ENCODE peak calls at places on chromosomes 12 and 14, in six cellular contexts. B is glutamatergic neuron, H is WTC11, Y is neural progenitor cell, U is A549, P is foreskin fibroblast. S is an unnamed sample.
A peak's percentile ranks its signal among the peaks of the same experiment; 100 is the strongest.

GRCh38 chr14:60653388-60653690 is 4.1 kb upstream of the SIX1 start:
- DNase-seq in H (peak; percentile 42), B (no peak), Y (peak; percentile 64), U (no peak), P (peak; percentile 46), S (no peak)

GRCh38 chr12:62697893-62698292 is 231.3 kb downstream of the MON2 start:
- DNase-seq in B (no peak), U (no peak), H (no peak), Y (no peak), P (peak; percentile 44), S (no peak)

GRCh38 chr12:7542813-7543212 is 39.2 kb upstream of the CD163 start:
- DNase-seq in P (peak; percentile 76), B (no peak), U (no peak), Y (no peak), H (no peak), S (peak; percentile 17)

GRCh38 chr12:23368590-23368989 is 580.9 kb downstream of the SOX5 start:
- DNase-seq in Y (no peak), H (no peak), U (no peak), P (no peak), B (no peak), S (no peak)

GRCh38 chr14:38721822-38722431 is 381.1 kb downstream of the SEC23A start:
- DNase-seq in P (peak; percentile 64), U (peak; percentile 18), B (peak; percentile 55), Y (peak; percentile 67), H (peak; percentile 79), S (peak; percentile 72)

GRCh38 chr12:7079826-7080125 is 12.5 kb downstream of the C1R start:
- DNase-seq in B (no peak), Y (no peak), P (peak; percentile 71), U (no peak), H (no peak), S (peak; percentile 89)

GRCh38 chr14:50321009-50321660 is 9.0 kb downstream of the DMAC2L start:
- DNase-seq in Y (peak; percentile 75), B (peak; percentile 50), H (peak; percentile 47), U (peak; percentile 74), P (peak; percentile 94), S (peak; percentile 89)

GRCh38 chr14:91089958-91090535 is 23.8 kb upstream of the DGLUCY start:
- DNase-seq in U (no peak), B (no peak), P (no peak), Y (no peak), H (no peak), S (no peak)

GRCh38 chr12:80912906-80913769 is 24.6 kb downstream of the LIN7A start:
- DNase-seq in B (no peak), Y (no peak), U (no peak), P (peak; percentile 50), H (no peak), S (no peak)

GRCh38 chr14:98909251-98909944 is 362.6 kb downstream of the BCL11B start:
- DNase-seq in H (no peak), B (no peak), Y (no peak), U (peak; percentile 72), P (no peak), S (peak; percentile 87)

GRCh38 chr12:46214668-46215429 is 54.0 kb downstream of the SLC38A1 start:
- DNase-seq in P (no peak), Y (no peak), H (no peak), U (no peak), B (no peak), S (no peak)

GRCh38 chr14:58082011-58082410 is 70.0 kb downstream of the ARMH4 start:
- DNase-seq in U (no peak), P (peak; percentile 27), Y (no peak), H (no peak), B (no peak), S (no peak)

GRCh38 chr12:65055874-65056273 is 65.2 kb downstream of the WIF1 start:
- DNase-seq in U (no peak), P (no peak), H (no peak), B (no peak), Y (peak; percentile 38), S (no peak)

GRCh38 chr14:79598339-79598738 is 613.0 kb downstream of the DIO2 start:
- DNase-seq in Y (no peak), B (no peak), P (peak; percentile 67), H (no peak), U (no peak), S (no peak)

GRCh38 chr12:24596768-24597388 is 352.0 kb downstream of the BCAT1 start:
- DNase-seq in U (peak; percentile 15), P (peak; percentile 34), H (no peak), B (no peak), Y (peak; percentile 57), S (peak; percentile 54)

GRCh38 chr12:13024151-13024946 is 19.8 kb upstream of the FAM234B start:
- DNase-seq in B (no peak), U (peak; percentile 45), P (peak; percentile 82), H (no peak), Y (peak; percentile 18), S (no peak)

GRCh38 chr12:54549774-54550451 is 512 bp downstream of the PDE1B start:
- DNase-seq in P (peak; percentile 68), Y (peak; percentile 66), H (peak; percentile 42), B (no peak), U (no peak), S (peak; percentile 17)

GRCh38 chr12:118986043-118986442 is 4.7 kb downstream of the SRRM4 start:
- DNase-seq in H (peak; percentile 29), Y (peak; percentile 44), P (no peak), U (no peak), B (no peak), S (no peak)

GRCh38 chr14:66056268-66056907 is 429.8 kb upstream of the CCDC196 start:
- DNase-seq in U (no peak), H (no peak), Y (no peak), B (no peak), P (no peak), S (no peak)

GRCh38 chr12:6158263-6158662 is 33.8 kb upstream of the VWF start:
- DNase-seq in U (no peak), Y (no peak), B (no peak), P (no peak), H (no peak), S (no peak)

DNA sequence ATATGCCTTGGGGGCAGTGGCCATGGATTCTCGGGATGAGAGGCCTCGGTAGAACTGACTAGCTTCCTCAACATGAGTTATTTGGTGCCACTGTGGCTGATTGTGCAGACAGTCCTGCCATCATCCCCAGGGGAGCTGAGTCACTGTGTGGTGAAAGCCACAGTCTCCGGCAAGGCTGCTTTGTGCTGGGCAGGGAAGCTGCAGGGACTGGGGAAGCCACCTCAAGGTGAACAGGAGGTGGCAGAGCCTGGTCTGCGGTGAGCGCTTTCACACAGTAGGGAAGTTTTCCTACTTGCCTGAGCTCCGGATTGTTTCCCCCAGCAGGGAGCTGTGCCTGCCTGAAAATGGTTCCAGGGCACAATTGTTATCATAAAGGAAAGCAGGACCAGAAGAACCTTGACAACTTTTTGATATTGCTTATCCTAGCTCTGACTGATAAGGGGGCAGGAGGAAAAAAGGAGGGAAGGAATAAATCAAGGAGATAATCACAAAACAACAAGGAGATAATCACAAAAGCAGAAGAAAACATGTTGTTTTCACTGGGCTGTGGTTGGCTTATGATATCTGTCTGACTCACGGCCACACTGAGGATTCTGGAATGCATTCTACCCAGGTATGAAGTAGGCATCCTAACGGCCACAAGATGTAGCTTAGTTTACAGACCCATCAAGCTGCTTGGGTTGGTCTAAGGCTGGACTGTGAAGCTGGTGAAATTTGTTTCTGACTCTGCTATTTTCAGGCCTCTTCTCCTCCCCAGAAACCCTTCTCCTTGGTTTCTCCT is 32.2 kb upstream of the GNG2 start:
- DNase-seq in Y (peak; percentile 25), U (peak; percentile 33), B (peak; percentile 55), P (peak; percentile 77), H (no peak), S (peak; percentile 72)
- TF ChIP-seq CTCF in Y (no peak), U (no peak), B (no peak), P (no peak), H (no peak), S (no peak)

DNA sequence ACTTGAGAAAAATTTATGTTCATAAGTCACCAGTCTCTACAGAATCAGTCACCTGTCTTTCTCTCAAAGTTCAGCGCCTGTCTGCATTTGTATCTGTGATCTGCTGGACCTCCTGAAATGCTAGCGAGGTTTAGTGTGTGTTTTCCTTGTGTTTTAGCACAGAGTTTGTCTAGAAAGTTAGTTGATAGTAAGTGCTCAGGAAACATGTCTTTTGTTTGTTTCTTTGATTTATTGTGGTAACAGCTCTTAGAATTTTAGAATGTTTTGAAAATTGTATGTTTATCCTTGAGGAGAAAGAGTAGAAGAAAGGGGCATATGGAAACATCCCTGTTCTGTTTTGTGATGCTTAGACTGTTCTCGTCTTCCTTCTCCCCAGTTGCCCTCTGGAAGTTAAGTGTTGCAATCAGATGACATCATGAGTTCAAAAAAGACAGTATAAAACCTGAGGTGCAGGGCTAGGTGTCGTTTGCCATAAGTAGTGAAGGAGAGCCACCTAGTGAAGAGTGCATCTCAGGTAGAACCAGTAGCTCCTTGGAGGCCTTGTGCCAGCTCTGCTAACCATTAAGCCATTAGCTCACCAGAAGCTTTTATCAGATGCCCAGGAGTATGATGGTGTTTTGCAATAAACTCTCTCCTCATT is 44.8 kb downstream of the FBXW8 start:
- DNase-seq in H (no peak), U (peak; percentile 25), B (no peak), Y (no peak), P (peak; percentile 48), S (peak; percentile 71)
- TF ChIP-seq CTCF in H (no peak), U (peak; percentile 29), B (no peak), Y (no peak), P (no peak), S (peak; percentile 24)

DNA sequence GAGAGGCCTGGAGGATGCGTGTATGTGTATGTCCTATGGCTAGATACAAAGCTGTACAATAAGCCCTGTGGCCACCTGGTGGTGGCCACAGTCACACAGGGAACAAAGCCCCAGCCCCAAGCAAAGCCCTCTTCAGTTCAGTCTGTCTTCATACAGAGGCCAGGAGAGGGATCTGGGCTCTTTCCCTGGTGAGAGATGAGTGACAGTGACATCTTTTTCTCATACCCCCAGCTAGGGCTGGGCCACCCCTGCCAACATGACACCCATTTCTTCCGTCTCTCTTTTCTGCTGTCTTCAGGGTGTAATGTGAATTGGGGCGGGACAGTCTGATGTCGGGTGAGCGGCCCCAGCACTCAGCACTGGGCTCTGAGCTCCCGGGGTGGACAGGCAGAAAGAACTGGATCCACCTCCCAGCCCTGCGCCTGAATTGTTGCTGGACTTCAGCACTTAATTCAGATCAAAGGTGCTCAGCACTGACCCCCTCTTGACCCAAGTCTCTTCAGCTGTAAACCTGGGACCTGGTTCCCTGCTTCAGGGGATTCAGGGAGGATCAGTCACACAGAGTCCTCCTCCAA is 59.8 kb downstream of the SERPINA3 start:
- DNase-seq in Y (peak; percentile 44), B (no peak), P (no peak), H (no peak), U (no peak), S (peak; percentile 23)
- TF ChIP-seq CTCF in Y (peak; percentile 51), B (no peak), P (no peak), H (no peak), U (no peak), S (no peak)

DNA sequence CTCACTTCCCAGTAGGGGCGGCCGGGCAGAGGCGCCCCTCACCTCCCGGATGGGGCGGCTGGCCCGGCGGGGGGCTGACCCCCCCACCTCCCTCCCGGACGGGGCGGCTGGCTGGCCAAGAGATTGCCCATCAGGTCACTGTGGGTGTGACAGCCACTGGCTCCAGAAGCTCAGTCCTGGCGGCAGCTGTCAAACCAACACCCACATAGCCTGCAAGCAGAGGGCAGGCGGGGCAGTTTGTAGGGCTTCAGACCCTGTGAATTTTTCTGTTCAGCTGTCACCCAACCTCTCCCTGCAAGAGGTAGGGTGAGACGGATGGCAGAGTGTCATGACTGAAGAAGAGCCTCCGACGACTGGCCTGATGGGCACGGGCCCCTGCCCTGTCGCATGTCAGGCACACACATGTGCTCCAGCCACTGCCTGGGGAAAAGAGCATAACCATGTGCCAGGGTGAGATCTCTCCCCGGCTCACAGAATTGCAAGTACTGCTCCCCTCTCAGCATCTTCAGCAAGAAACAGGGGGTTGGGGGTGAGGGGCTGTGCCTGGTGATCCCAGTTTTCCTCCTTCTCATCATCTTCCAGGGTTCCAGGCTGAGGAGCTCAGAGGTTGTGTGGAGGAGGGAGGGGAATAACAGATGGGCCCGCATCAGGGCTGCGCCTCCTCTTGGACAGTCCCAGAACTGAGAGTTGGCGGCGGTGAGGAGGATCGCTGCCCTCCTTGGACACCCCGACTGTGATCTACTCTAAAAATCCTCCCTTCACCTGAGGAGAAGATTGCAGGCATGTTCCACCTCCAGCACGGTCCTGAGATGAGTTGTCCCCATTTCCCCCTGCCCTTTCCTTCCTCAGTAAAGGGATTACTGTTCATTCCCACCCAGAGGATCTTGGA is 11.2 kb upstream of the PRPH start:
- DNase-seq in B (peak; percentile 33), Y (no peak), H (no peak), P (no peak), U (no peak), S (no peak)
- TF ChIP-seq CTCF in B (peak; percentile 29), Y (peak; percentile 3), H (no peak), P (no peak), U (peak; percentile 13), S (no peak)